ENCODE peak calls at places on chromosomes 7 and 10, in six cellular contexts. D is BJ, R is hepatocyte, C is fibroblast of mammary gland, J is uterus, I is brain microvascular endothelial cell. W is an unnamed sample.

GRCh38 chr10:132653721-132654120 is 116.1 kb downstream of the INPP5A start:
- DNase-seq in C (no peak), D (no peak), I (no peak), R (no peak), J (no peak), W (no peak)

GRCh38 chr7:2926898-2927405 is 82.8 kb upstream of the GNA12 start:
- DNase-seq in I (no peak), C (no peak), D (no peak), J (no peak), R (no peak), W (no peak)

GRCh38 chr7:100369105-100369504 is 4.2 kb upstream of the PILRA start:
- DNase-seq in D (no peak), J (no peak), I (no peak), C (no peak), R (no peak), W (no peak)

GRCh38 chr10:34236927-34237326 is 578.2 kb downstream of the PARD3 start:
- DNase-seq in J (no peak), D (no peak), I (no peak), R (no peak), C (no peak), W (no peak)

GRCh38 chr10:4023997-4024396 is 239.0 kb upstream of the KLF6 start:
- DNase-seq in D (no peak), J (no peak), I (peak; percentile 67), C (peak; percentile 38), R (no peak), W (no peak)

GRCh38 chr7:156031679-156032478 is 219.6 kb upstream of the SHH start:
- DNase-seq in R (no peak), C (no peak), J (no peak), I (no peak), D (no peak), W (no peak)

GRCh38 chr10:61135276-61135721 is 191.3 kb upstream of the RHOBTB1 start:
- DNase-seq in J (no peak), I (no peak), R (no peak), C (no peak), D (no peak), W (no peak)

GRCh38 chr7:130941322-130942210 is 207.6 kb upstream of the KLF14 start:
- DNase-seq in C (peak; percentile 84), D (no peak), R (peak; percentile 29), J (peak; percentile 59), I (peak; percentile 76), W (no peak)

GRCh38 chr7:69422473-69423102 is 175.7 kb upstream of the AUTS2 start:
- DNase-seq in C (no peak), J (no peak), R (no peak), D (no peak), I (no peak), W (no peak)

GRCh38 chr10:96378741-96379140 is 19.9 kb upstream of the OPALIN start:
- DNase-seq in R (no peak), D (no peak), J (no peak), I (no peak), C (no peak), W (no peak)

GRCh38 chr10:129442866-129443265 is 24.2 kb upstream of the MGMT start:
- DNase-seq in J (no peak), D (no peak), C (no peak), R (no peak), I (no peak), W (no peak)

GRCh38 chr10:78203915-78204818 is 170.5 kb downstream of the RPS24 start:
- DNase-seq in D (no peak), I (no peak), J (no peak), C (no peak), R (peak; percentile 81), W (no peak)

GRCh38 chr7:122550545-122550944 is 148.4 kb downstream of the RNF133 start:
- DNase-seq in R (no peak), C (peak; percentile 53), I (no peak), D (no peak), J (no peak), W (no peak)

GRCh38 chr7:76512941-76513816 is 2.8 kb downstream of the UPK3B start:
- DNase-seq in D (no peak), R (peak; percentile 13), I (no peak), J (no peak), C (peak; percentile 14), W (no peak)

GRCh38 chr7:84112771-84113170 is 81.8 kb downstream of the SEMA3A start:
- DNase-seq in D (no peak), R (no peak), J (no peak), I (no peak), C (no peak), W (no peak)

GRCh38 chr10:132422931-132423813 is 26.2 kb downstream of the PWWP2B start:
- DNase-seq in D (no peak), I (no peak), R (no peak), J (no peak), C (no peak), W (no peak)

GRCh38 chr7:92313055-92313454 is 67.3 kb downstream of the ANKIB1 start:
- DNase-seq in J (no peak), R (no peak), I (no peak), D (no peak), C (no peak), W (no peak)
- H3K4me3 ChIP-seq in J (no peak overlapping the region), R (no peak overlapping the region), I (no peak overlapping the region), D (no peak overlapping the region), C (no peak overlapping the region), W (no peak overlapping the region)

DNA sequence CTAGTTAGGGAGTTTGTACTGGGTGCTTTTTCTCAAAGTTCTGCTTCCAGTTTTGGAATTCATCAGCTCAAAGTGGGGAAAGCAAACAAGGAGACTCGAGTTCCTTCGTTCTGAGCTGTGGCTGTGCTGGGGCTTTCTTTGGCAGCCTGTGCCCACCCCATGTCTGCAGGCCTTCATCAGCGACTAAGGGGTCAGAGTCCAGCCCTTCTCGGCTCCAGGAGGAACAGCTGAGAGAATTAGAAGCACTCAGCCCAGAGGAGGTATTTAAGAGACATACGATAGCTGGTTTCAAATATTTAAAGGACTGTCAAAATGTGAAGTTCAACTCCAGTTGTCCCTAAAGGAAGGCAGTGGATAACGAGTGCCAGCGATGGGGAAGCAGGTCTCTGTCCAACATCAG is 41.3 kb downstream of the SH3PXD2A start:
- DNase-seq in C (no peak), J (no peak), I (no peak), D (no peak), R (no peak), W (no peak)
- H3K4me3 ChIP-seq in C (no peak overlapping the region), J (no peak overlapping the region), I (no peak overlapping the region), D (no peak overlapping the region), R (no peak overlapping the region), W (no peak overlapping the region)

DNA sequence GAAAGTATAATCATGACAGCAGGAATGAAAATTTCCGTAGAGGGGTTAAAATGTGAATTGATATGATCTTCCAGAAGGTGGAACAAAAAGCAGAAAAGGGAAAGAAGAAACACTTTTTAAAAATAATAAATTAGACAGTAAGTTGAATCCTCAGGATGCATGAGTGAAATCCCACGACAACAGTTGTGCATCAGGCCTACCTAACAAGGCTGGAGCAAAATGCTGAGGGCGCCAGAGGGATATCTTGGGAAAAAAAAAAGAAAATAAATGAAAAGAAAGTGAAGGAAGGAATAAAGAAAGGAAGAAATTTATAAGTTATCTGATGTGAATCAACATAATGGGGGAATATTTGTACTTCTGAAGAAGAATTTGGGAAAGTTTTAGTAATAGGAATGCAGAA is 13.0 kb upstream of the HUS1 start:
- DNase-seq in I (no peak), D (no peak), R (no peak), C (no peak), J (no peak), W (no peak)
- H3K4me3 ChIP-seq in I (no peak overlapping the region), D (no peak overlapping the region), R (no peak overlapping the region), C (no peak overlapping the region), J (no peak overlapping the region), W (no peak overlapping the region)

GRCh38 chr10:101466016-101466912 is 112.3 kb downstream of the BTRC start:
- DNase-seq in J (no peak), C (no peak), D (no peak), R (no peak), I (no peak), W (no peak)
- H3K4me3 ChIP-seq in J (no peak overlapping the region), C (no peak overlapping the region), D (no peak overlapping the region), R (no peak overlapping the region), I (no peak overlapping the region), W (no peak overlapping the region)

GRCh38 chr7:4610768-4611467 is 71.2 kb upstream of the FOXK1 start:
- DNase-seq in C (peak; percentile 75), I (peak; percentile 69), R (peak; percentile 81), J (peak; percentile 65), D (no peak), W (no peak)
- H3K4me3 ChIP-seq in C (no peak overlapping the region), I (no peak overlapping the region), R (no peak overlapping the region), J (no peak overlapping the region), D (no peak overlapping the region), W (no peak overlapping the region)

W was measured in skeletal muscle cell.